ENCODE peak calls at places on chromosome 18, in seven cellular contexts. L, J, N, K, F, X and B are unnamed samples.

GRCh38 chr18:42611134-42611533 is 504.4 kb downstream of the RIT2 start:
- DNase-seq in N (no peak), J (no peak), F (no peak), X (no peak), K (no peak), L (no peak), B (no peak)

GRCh38 chr18:30211112-30211511 is 831.4 kb downstream of the DSC3 start:
- DNase-seq in N (no peak), F (no peak), L (no peak), J (no peak), K (no peak), X (no peak), B (no peak)

GRCh38 chr18:48027401-48027931 is 97.0 kb upstream of the SMAD2 start:
- DNase-seq in N (no peak), K (no peak), X (no peak), J (no peak), L (no peak), F (no peak), B (no peak)

GRCh38 chr18:3525870-3526420 is 76.0 kb downstream of the TGIF1 start:
- DNase-seq in K (peak; percentile 11), X (no peak), J (no peak), F (no peak), N (no peak), L (peak; percentile 23), B (peak; percentile 72)

GRCh38 chr18:35460719-35461118 is 37.0 kb downstream of the INO80C start:
- DNase-seq in K (no peak), L (no peak), X (no peak), J (no peak), N (no peak), F (no peak), B (no peak)

GRCh38 chr18:42929857-42930256 is 185.6 kb downstream of the RIT2 start:
- DNase-seq in K (no peak), J (no peak), X (no peak), N (no peak), L (no peak), F (no peak), B (peak; percentile 48)

GRCh38 chr18:70069965-70070364 is 122.3 kb upstream of the CD226 start:
- DNase-seq in X (no peak), L (no peak), F (no peak), K (no peak), N (no peak), J (no peak), B (no peak)

GRCh38 chr18:62018034-62018760 is 125.4 kb upstream of the RNF152 start:
- DNase-seq in F (no peak), N (peak; percentile 66), X (no peak), L (no peak), J (no peak), K (no peak), B (no peak)

GRCh38 chr18:1505856-1506255 is 601.2 kb downstream of the ADCYAP1 start:
- DNase-seq in J (no peak), L (no peak), K (no peak), N (no peak), X (no peak), F (no peak), B (no peak)

GRCh38 chr18:31679806-31680793 is 4.3 kb downstream of the B4GALT6 start:
- DNase-seq in K (no peak), X (no peak), L (no peak), J (no peak), N (no peak), F (no peak), B (no peak)

GRCh38 chr18:55858661-55859111 is 270.7 kb upstream of the TCF4 start:
- DNase-seq in J (no peak), F (no peak), K (no peak), L (no peak), X (no peak), N (no peak), B (no peak)

GRCh38 chr18:55857961-55858360 is 270.0 kb upstream of the TCF4 start:
- DNase-seq in X (no peak), J (no peak), L (no peak), N (no peak), F (no peak), K (peak; percentile 38), B (no peak)

GRCh38 chr18:55856679-55857078 is 268.7 kb upstream of the TCF4 start:
- DNase-seq in X (no peak), L (no peak), J (no peak), K (no peak), N (no peak), F (no peak), B (no peak)

GRCh38 chr18:55856191-55856590 is 268.2 kb upstream of the TCF4 start:
- DNase-seq in L (no peak), N (peak; percentile 43), X (peak; percentile 22), K (no peak), F (peak; percentile 78), J (no peak), B (no peak)

DNA sequence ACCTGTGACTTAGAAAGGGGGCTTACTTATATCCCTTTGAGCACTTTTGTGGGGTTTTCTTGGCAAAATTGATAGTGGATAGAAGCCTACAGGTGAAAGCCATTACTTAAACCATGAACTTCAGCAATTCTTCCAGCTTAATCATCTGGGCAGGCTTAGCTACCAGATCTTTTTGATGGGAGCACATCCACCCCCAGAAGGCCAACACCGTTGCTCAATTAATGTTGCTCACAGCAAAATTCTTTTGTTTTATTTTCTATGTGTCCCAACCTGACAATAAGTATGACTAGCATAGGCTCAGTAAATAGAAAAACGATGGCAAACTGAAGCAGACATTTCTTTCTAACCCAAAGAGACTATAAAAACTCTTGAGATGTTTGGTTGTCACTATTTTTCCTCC is 269.4 kb upstream of the TCF4 start:
- DNase-seq in X (no peak), F (no peak), L (no peak), N (no peak), J (no peak), K (no peak), B (no peak)
- H3K27ac ChIP-seq in X (no peak overlapping the region), F (peak overlapping the region; percentile 66), L (no peak overlapping the region), N (no peak overlapping the region), J (no peak overlapping the region), K (no peak overlapping the region), B (no peak overlapping the region)

GRCh38 chr18:51030537-51031258 is 685 bp downstream of the SMAD4 start:
- DNase-seq in X (no peak), N (peak; percentile 90), K (peak; percentile 83), F (peak; percentile 45), L (peak; percentile 65), J (peak; percentile 41), B (peak; percentile 68)
- H3K27ac ChIP-seq in X (no peak overlapping the region), N (peak overlapping the region; percentile 97), K (peak overlapping the region; percentile 95), F (peak overlapping the region; percentile 99), L (peak overlapping the region; percentile 77), J (peak overlapping the region; percentile 94), B (peak overlapping the region; percentile 92)

GRCh38 chr18:58769321-58769720 is 95.4 kb upstream of the ZNF532 start:
- DNase-seq in F (no peak), N (no peak), L (no peak), X (no peak), J (no peak), K (no peak), B (no peak)

GRCh38 chr18:58766164-58766563 is 94.9 kb downstream of the MALT1 start:
- DNase-seq in F (no peak), K (no peak), X (no peak), L (no peak), N (no peak), J (no peak), B (no peak)

GRCh38 chr18:58772161-58772560 is 92.5 kb upstream of the ZNF532 start:
- DNase-seq in J (no peak), K (no peak), L (no peak), N (no peak), X (no peak), F (no peak), B (no peak)

GRCh38 chr18:58762781-58763171 is 91.5 kb downstream of the MALT1 start:
- DNase-seq in K (no peak), N (no peak), X (no peak), F (no peak), J (no peak), L (no peak), B (no peak)

DNA sequence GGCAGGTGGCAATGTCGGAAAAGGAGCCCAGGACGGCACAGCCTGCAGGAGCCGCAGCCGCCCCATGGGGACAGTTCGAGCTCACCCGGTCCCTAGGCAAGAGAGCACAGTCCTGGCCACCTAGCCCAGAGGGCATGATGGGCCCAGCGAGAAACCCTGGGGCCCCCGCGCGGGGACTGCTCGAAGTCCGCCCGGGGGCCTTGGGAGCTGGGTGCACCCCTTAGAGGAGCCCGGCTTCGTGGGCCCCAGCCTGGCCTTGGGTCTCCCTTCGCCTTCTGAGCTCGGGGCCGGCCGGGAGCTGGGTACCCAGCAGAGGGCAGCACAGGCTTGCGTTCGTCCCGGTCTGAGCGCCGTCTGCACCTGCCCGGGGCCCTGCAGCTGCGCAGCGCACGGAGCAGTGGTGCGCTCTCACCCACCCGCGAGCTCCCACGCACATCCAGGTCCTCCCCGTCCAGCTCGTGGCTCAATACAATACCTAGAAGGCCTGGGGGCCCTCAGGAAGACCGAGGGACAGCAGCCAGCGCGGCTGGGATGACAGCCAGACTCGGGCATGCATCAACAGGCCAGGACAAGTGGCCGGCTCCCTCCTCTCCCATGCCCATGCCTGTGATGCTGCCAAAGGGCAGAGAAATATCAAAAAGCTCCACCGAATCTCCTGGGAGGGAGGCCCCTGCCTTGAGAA is 96.2 kb upstream of the ZNF532 start:
- DNase-seq in J (peak; percentile 35), N (peak; percentile 87), K (peak; percentile 84), F (peak; percentile 63), L (peak; percentile 32), X (no peak), B (peak; percentile 54)
- H3K27ac ChIP-seq in J (no peak overlapping the region), N (no peak overlapping the region), K (no peak overlapping the region), F (peak overlapping the region; percentile 59), L (no peak overlapping the region), X (no peak overlapping the region), B (no peak overlapping the region)

GRCh38 chr18:8779251-8779650 is 73.9 kb downstream of the MTCL1 start:
- DNase-seq in J (no peak), L (no peak), F (no peak), N (no peak), X (no peak), K (no peak), B (no peak)
- H3K27ac ChIP-seq in J (no peak overlapping the region), L (no peak overlapping the region), F (no peak overlapping the region), N (no peak overlapping the region), X (no peak overlapping the region), K (no peak overlapping the region), B (no peak overlapping the region)

GRCh38 chr18:5974696-5975095 is 79.4 kb upstream of the TMEM200C start:
- DNase-seq in L (no peak), F (no peak), N (no peak), K (no peak), J (no peak), X (no peak), B (no peak)

GRCh38 chr18:5972298-5972697 is 77.0 kb upstream of the TMEM200C start:
- DNase-seq in F (no peak), K (no peak), L (no peak), N (no peak), J (no peak), X (no peak), B (no peak)

GRCh38 chr18:5975111-5975622 is 79.8 kb upstream of the TMEM200C start:
- DNase-seq in J (no peak), F (no peak), K (no peak), L (no peak), N (no peak), X (no peak), B (no peak)

GRCh38 chr18:5970032-5970431 is 74.7 kb upstream of the TMEM200C start:
- DNase-seq in F (no peak), X (no peak), L (no peak), N (peak; percentile 57), K (no peak), J (peak; percentile 87), B (no peak)

GRCh38 chr18:5973079-5973478 is 77.8 kb upstream of the TMEM200C start:
- DNase-seq in J (no peak), X (no peak), K (no peak), N (no peak), F (no peak), L (no peak), B (no peak)
- H3K27ac ChIP-seq in J (no peak overlapping the region), X (no peak overlapping the region), K (no peak overlapping the region), N (no peak overlapping the region), F (no peak overlapping the region), L (no peak overlapping the region), B (no peak overlapping the region)